ENCODE peak calls at places on chromosomes 13 and 19, in five cellular contexts. T is heart left ventricle, G is GM06990, B is K562, Q is HFFc6. D is an unnamed sample.

GRCh38 chr19:48308695-48309586 is 16.4 kb upstream of the EMP3 start:
- DNase-seq in T (no peak), G (no peak), B (peak; percentile 81), Q (no peak), D (peak; percentile 38)

GRCh38 chr13:27792393-27793218 is at the start of gene GSX1:
- DNase-seq in T (peak; percentile 70), G (no peak), B (peak; percentile 21), Q (peak; percentile 13), D (peak; percentile 23)

GRCh38 chr13:88000239-88000638 is 329.1 kb downstream of the SLITRK5 start:
- DNase-seq in T (no peak), G (no peak), B (no peak), Q (no peak), D (no peak)

GRCh38 chr13:43285891-43286602 is 262.7 kb downstream of the DNAJC15 start:
- DNase-seq in T (no peak), G (no peak), B (no peak), Q (peak; percentile 36), D (no peak)

GRCh38 chr13:59750860-59751259 is 412.9 kb downstream of the DIAPH3 start:
- DNase-seq in T (no peak), G (no peak), B (no peak), Q (peak; percentile 65), D (no peak)

GRCh38 chr13:39016789-39017188 is 21.1 kb downstream of the PROSER1 start:
- DNase-seq in T (no peak), G (no peak), B (peak; percentile 36), Q (peak; percentile 31), D (peak; percentile 58)

GRCh38 chr19:5309438-5310204 is 31.0 kb downstream of the PTPRS start:
- DNase-seq in T (no peak), G (no peak), B (no peak), Q (no peak), D (no peak)

GRCh38 chr13:80215368-80215767 is 125.6 kb downstream of the SPRY2 start:
- DNase-seq in T (no peak), G (no peak), B (no peak), Q (peak; percentile 28), D (no peak)

GRCh38 chr19:27905074-27905473 is 1307.9 kb downstream of the UQCRFS1 start:
- DNase-seq in T (no peak), G (no peak), B (no peak), Q (no peak), D (no peak)

GRCh38 chr19:52922841-52923781 is at the start of gene ZNF888:
- DNase-seq in T (peak; percentile 87), G (peak; percentile 89), B (peak; percentile 92), Q (peak; percentile 74), D (peak; percentile 93)

GRCh38 chr13:106145997-106146864 is 389.2 kb downstream of the EFNB2 start:
- DNase-seq in T (no peak), G (no peak), B (no peak), Q (no peak), D (no peak)

GRCh38 chr19:46131485-46132143 is 7.1 kb upstream of the IGFL3 start:
- DNase-seq in T (no peak), G (no peak), B (no peak), Q (no peak), D (no peak)

GRCh38 chr13:96960379-96960778 is 33.9 kb downstream of the OXGR1 start:
- DNase-seq in T (no peak), G (no peak), B (no peak), Q (no peak), D (no peak)

GRCh38 chr13:99313473-99313872 is 6.3 kb upstream of the GPR183 start:
- DNase-seq in T (no peak), G (no peak), B (no peak), Q (no peak), D (no peak)

GRCh38 chr13:98476538-98476966 is 100.4 kb downstream of the STK24 start:
- DNase-seq in T (peak; percentile 77), G (peak; percentile 87), B (peak; percentile 79), Q (peak; percentile 93), D (peak; percentile 97)

GRCh38 chr19:4970558-4971423 is 1.9 kb downstream of the KDM4B start:
- DNase-seq in T (no peak), G (no peak), B (peak; percentile 60), Q (no peak), D (peak; percentile 20)

GRCh38 chr13:84870190-84870589 is 929.0 kb downstream of the SLITRK6 start:
- DNase-seq in T (no peak), G (no peak), B (no peak), Q (peak; percentile 4), D (no peak)

GRCh38 chr13:74084375-74084902 is 49.8 kb downstream of the KLF12 start:
- DNase-seq in T (no peak), G (no peak), B (no peak), Q (no peak), D (no peak)

GRCh38 chr19:12117203-12117970 is 22.8 kb downstream of the ZNF20 start:
- DNase-seq in T (no peak), G (no peak), B (no peak), Q (no peak), D (no peak)

GRCh38 chr13:110001622-110002275 is 215.4 kb upstream of the IRS2 start:
- DNase-seq in T (no peak), G (no peak), B (no peak), Q (peak; percentile 68), D (no peak)

GRCh38 chr13:111315347-111315995 is 5.0 kb upstream of the TEX29 start:
- DNase-seq in T (no peak), G (no peak), B (no peak), Q (no peak), D (no peak)

GRCh38 chr19:51572908-51573307 is 1.8 kb downstream of the ZNF175 start:
- DNase-seq in T (no peak), G (no peak), B (no peak), Q (peak; percentile 96), D (no peak)

GRCh38 chr13:51934461-51935087 is 72.8 kb downstream of the CCDC70 start:
- DNase-seq in T (no peak), G (no peak), B (no peak), Q (no peak), D (no peak)

GRCh38 chr13:104961246-104961645 is 1574.2 kb downstream of the EFNB2 start:
- DNase-seq in T (no peak), G (no peak), B (no peak), Q (no peak), D (no peak)

GRCh38 chr19:4694211-4694987 is 24.3 kb upstream of the MYDGF start:
- DNase-seq in T (peak; percentile 73), G (no peak), B (peak; percentile 34), Q (peak; percentile 96), D (no peak)

GRCh38 chr13:107790360-107790759 is 425.0 kb downstream of the LIG4 start:
- DNase-seq in T (no peak), G (no peak), B (no peak), Q (no peak), D (no peak)

GRCh38 chr19:50489461-50490011 is 12.9 kb upstream of the GARIN5A start:
- DNase-seq in T (peak; percentile 24), G (no peak), B (no peak), Q (no peak), D (no peak)

GRCh38 chr19:20273951-20274578 is 107.1 kb downstream of the ZNF486 start:
- DNase-seq in T (no peak), G (no peak), B (no peak), Q (no peak), D (no peak)

GRCh38 chr13:106530907-106531520 is 4.4 kb downstream of the EFNB2 start:
- DNase-seq in T (no peak), G (no peak), B (no peak), Q (no peak), D (no peak)

DNA sequence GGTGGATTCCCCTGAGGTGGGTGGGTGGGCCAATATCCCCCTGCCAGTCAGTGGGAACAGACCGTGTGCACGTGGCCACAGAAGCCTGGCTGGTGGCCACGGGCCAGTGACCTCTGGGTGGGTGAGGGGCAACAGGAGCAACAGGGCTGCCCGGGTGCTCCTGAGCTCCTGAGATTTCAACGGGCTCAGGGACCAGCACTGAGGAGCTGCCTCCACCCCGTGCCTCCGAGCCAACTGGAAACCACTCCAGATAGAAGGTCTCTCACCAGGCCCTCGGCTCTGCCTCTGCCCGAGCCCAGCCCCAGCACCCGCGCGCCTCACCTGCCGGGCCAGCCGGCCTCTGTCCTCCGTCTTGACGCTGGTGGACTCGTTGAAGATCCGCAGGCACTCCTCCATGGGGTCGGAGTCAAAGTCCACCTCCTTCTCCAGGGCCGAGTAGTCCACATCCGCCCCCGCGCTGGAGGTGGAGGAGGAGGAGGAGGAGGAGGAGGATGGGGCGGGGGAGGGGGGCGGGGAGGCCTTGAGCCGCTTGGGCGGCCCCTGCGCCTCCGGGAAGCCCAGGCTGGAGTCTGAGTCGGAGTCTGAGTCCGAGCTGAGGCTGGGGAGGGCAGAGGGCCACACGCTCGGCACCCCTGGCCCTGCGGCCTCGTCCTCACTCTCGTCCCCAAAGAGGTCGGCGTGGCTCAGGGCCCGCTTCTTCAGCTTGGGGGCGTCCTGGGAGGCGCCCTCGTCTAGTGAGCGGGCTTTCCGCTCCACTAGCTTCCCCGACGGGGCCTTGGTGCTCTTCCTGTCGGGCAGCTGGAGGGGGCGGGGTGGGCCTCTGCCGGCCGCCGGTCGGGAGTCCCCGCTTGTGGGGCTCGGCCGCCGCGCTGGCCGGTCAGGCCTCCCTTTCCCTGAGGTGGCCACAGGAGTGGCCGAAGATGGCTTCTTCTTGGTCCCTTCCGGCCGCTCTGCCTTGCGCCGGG is 14.8 kb upstream of the ATP8B3 start:
- DNase-seq in T (no peak), G (no peak), B (peak; percentile 86), Q (no peak), D (no peak)
- TF ChIP-seq CTCF in T (no peak), G (no peak), B (no peak), Q (no peak), D (no peak)

GRCh38 chr19:57279418-57280164 is 694 bp upstream of the ZNF460 start:
- DNase-seq in T (peak; percentile 95), G (peak; percentile 84), B (peak; percentile 95), Q (peak; percentile 90), D (peak; percentile 96)
- TF ChIP-seq CTCF in T (peak; percentile 28), G (peak; percentile 41), B (peak; percentile 58), Q (peak; percentile 69), D (peak; percentile 25)

DNA sequence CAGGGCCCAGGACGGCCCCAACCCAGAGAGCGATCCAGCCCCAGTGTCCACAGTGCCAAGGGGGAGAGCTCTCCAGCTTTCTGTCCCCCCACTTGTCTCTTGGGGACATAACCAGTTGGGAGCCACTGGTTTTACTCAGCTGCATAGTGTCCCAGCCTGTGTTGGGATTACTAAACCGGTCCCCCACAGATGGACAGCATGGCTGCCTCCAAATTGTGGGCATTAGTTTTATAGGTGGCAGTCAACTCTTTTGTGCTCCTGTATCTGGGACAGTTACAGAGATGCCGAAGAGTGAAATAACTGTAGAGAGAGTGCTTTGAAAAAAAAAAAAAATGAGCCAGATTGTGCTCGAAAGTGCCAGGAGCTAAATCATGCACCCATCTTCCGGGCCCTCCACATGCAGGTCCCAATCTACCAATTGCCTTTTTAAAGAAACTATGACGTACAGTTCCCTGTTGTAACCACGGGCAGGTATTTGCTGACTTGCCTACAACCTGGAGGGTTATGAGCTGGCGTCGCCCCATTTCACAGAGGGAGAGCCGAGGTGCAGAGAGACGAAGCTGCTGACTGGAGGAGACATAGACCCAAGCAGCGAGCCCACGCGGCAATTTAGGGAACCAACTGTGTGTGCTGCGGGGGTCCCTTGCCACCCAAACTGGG is 2.4 kb upstream of the NFIC start:
- DNase-seq in T (no peak), G (no peak), B (no peak), Q (no peak), D (no peak)
- TF ChIP-seq CTCF in T (no peak), G (no peak), B (no peak), Q (no peak), D (no peak)

DNA sequence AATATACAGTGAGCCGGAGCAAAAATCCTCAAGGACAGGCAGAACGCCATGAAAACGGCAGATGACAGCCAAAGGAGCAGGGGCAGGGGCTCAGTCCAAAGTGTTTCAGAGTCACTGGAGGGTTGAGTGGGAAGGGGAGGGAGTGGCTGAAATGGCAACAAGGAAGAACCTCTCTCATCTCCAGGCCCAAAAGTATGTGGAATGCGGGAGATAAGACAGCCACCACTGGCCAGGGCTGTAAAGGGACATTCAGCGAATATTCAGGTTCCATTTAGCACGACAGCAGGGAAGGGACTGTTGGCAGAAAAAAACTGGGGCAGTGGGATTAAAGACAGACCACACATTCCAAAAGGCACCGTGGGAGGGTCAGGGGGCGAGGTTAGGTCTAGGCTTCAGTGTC is 48.4 kb downstream of the USPL1 start:
- DNase-seq in T (no peak), G (no peak), B (peak; percentile 58), Q (no peak), D (no peak)
- TF ChIP-seq CTCF in T (no peak), G (no peak), B (no peak), Q (no peak), D (no peak)